ENCODE peak calls at places on chromosome 6, in seven cellular contexts. One of them, this sample, is unnamed.

GRCh38 chr6:75748743-75749538 is at the start of gene MYO6:
- DNase-seq in H9: peak; percentile 83
- DNase-seq in lower lobe of right lung: peak; percentile 88
- DNase-seq in heart right ventricle: peak; percentile 82
- DNase-seq in mammary epithelial cell: peak; percentile 68
- DNase-seq in upper lobe of right lung: peak; percentile 94
- DNase-seq in upper lobe of left lung: peak; percentile 78
- DNase-seq in this sample: peak; percentile 23

GRCh38 chr6:90896165-90896549 is 309.3 kb upstream of the MAP3K7 start:
- DNase-seq in H9: no peak
- DNase-seq in lower lobe of right lung: no peak
- DNase-seq in upper lobe of right lung: no peak
- DNase-seq in heart right ventricle: no peak
- DNase-seq in mammary epithelial cell: no peak
- DNase-seq in upper lobe of left lung: no peak
- DNase-seq in this sample: no peak

GRCh38 chr6:161133973-161134372 is 139.9 kb downstream of the AGPAT4 start:
- DNase-seq in heart right ventricle: no peak
- DNase-seq in lower lobe of right lung: no peak
- DNase-seq in H9: no peak
- DNase-seq in upper lobe of left lung: no peak
- DNase-seq in mammary epithelial cell: no peak
- DNase-seq in upper lobe of right lung: no peak
- DNase-seq in this sample: no peak

GRCh38 chr6:14972379-14973067 is 273.3 kb upstream of the JARID2 start:
- DNase-seq in upper lobe of left lung: no peak
- DNase-seq in mammary epithelial cell: no peak
- DNase-seq in heart right ventricle: no peak
- DNase-seq in lower lobe of right lung: no peak
- DNase-seq in H9: no peak
- DNase-seq in upper lobe of right lung: no peak
- DNase-seq in this sample: no peak

GRCh38 chr6:7642784-7643183 is 52.8 kb downstream of the SNRNP48 start:
- DNase-seq in heart right ventricle: no peak
- DNase-seq in upper lobe of left lung: no peak
- DNase-seq in mammary epithelial cell: no peak
- DNase-seq in H9: no peak
- DNase-seq in upper lobe of right lung: no peak
- DNase-seq in lower lobe of right lung: no peak
- DNase-seq in this sample: no peak

GRCh38 chr6:105318660-105319059 is 84.2 kb downstream of the PREP start:
- DNase-seq in H9: no peak
- DNase-seq in heart right ventricle: no peak
- DNase-seq in upper lobe of right lung: no peak
- DNase-seq in upper lobe of left lung: no peak
- DNase-seq in mammary epithelial cell: peak; percentile 85
- DNase-seq in lower lobe of right lung: no peak
- DNase-seq in this sample: no peak

GRCh38 chr6:46453221-46453620 is 38.0 kb downstream of the RCAN2 start:
- DNase-seq in mammary epithelial cell: peak; percentile 45
- DNase-seq in lower lobe of right lung: no peak
- DNase-seq in upper lobe of left lung: no peak
- DNase-seq in heart right ventricle: no peak
- DNase-seq in H9: no peak
- DNase-seq in upper lobe of right lung: no peak
- DNase-seq in this sample: no peak

GRCh38 chr6:87832025-87832825 is 130.2 kb upstream of the AKIRIN2 start:
- DNase-seq in upper lobe of left lung: no peak
- DNase-seq in mammary epithelial cell: peak; percentile 33
- DNase-seq in heart right ventricle: no peak
- DNase-seq in lower lobe of right lung: no peak
- DNase-seq in H9: no peak
- DNase-seq in upper lobe of right lung: no peak
- DNase-seq in this sample: no peak

GRCh38 chr6:115935361-115935760 is 125.3 kb downstream of the FRK start:
- DNase-seq in upper lobe of left lung: no peak
- DNase-seq in H9: no peak
- DNase-seq in heart right ventricle: no peak
- DNase-seq in upper lobe of right lung: no peak
- DNase-seq in lower lobe of right lung: no peak
- DNase-seq in mammary epithelial cell: no peak
- DNase-seq in this sample: no peak

GRCh38 chr6:98203170-98203806 is 631.1 kb upstream of the POU3F2 start:
- DNase-seq in heart right ventricle: no peak
- DNase-seq in upper lobe of left lung: no peak
- DNase-seq in mammary epithelial cell: peak; percentile 10
- DNase-seq in upper lobe of right lung: no peak
- DNase-seq in H9: no peak
- DNase-seq in lower lobe of right lung: no peak
- DNase-seq in this sample: no peak
- H3K27me3 ChIP-seq in heart right ventricle: no peaks in the 10 kb centered on the region
- H3K27me3 ChIP-seq in upper lobe of left lung: no peaks in the 10 kb centered on the region
- H3K27me3 ChIP-seq in mammary epithelial cell: no peaks in the 10 kb centered on the region
- H3K27me3 ChIP-seq in upper lobe of right lung: no peaks in the 10 kb centered on the region
- H3K27me3 ChIP-seq in H9: no peaks in the 10 kb centered on the region
- H3K27me3 ChIP-seq in lower lobe of right lung: no peaks in the 10 kb centered on the region
- H3K27me3 ChIP-seq in this sample: no peaks in the 10 kb centered on the region

DNA sequence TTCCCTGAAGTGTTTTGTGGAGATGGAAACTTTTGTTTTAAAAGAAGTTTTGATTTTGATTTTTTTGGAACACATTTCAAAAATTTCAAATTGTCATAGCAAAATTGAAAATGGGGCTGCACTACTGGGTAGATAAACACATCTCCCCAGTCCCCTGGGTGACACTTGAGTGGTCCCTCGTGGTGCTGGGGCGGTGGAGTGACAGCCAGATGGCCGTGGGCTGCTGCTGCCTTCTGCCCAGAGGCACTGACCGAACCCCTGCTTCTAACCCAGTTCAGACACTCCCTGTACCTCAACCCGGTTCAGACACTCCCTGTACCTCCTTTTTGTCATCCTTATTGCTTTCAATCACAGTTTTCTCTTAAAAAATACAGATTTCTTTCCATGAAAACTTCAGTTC is 69.9 kb upstream of the SYNJ2 start:
- DNase-seq in heart right ventricle: no peak
- DNase-seq in upper lobe of right lung: no peak
- DNase-seq in lower lobe of right lung: no peak
- DNase-seq in H9: no peak
- DNase-seq in upper lobe of left lung: no peak
- DNase-seq in mammary epithelial cell: no peak
- DNase-seq in this sample: no peak
- H3K27ac ChIP-seq in heart right ventricle: no peak overlapping the region
- H3K27ac ChIP-seq in upper lobe of right lung: no peak overlapping the region
- H3K27ac ChIP-seq in lower lobe of right lung: no peak overlapping the region
- H3K27ac ChIP-seq in H9: no peak overlapping the region
- H3K27ac ChIP-seq in upper lobe of left lung: no peak overlapping the region
- H3K27ac ChIP-seq in mammary epithelial cell: no peak overlapping the region
- H3K27ac ChIP-seq in this sample: peak overlapping the region; percentile 48

GRCh38 chr6:3913077-3913957 is 64.1 kb downstream of the FAM50B start:
- DNase-seq in upper lobe of left lung: peak; percentile 50
- DNase-seq in mammary epithelial cell: peak; percentile 96
- DNase-seq in upper lobe of right lung: no peak
- DNase-seq in heart right ventricle: no peak
- DNase-seq in H9: no peak
- DNase-seq in lower lobe of right lung: no peak
- DNase-seq in this sample: peak; percentile 91

GRCh38 chr6:3913958-3914337 is 64.8 kb downstream of the FAM50B start:
- DNase-seq in H9: no peak
- DNase-seq in heart right ventricle: no peak
- DNase-seq in upper lobe of right lung: no peak
- DNase-seq in mammary epithelial cell: peak; percentile 9
- DNase-seq in upper lobe of left lung: no peak
- DNase-seq in lower lobe of right lung: no peak
- DNase-seq in this sample: no peak

GRCh38 chr6:3911614-3912336 is 62.6 kb downstream of the FAM50B start:
- DNase-seq in H9: peak; percentile 9
- DNase-seq in lower lobe of right lung: no peak
- DNase-seq in heart right ventricle: peak; percentile 50
- DNase-seq in upper lobe of left lung: no peak
- DNase-seq in upper lobe of right lung: no peak
- DNase-seq in mammary epithelial cell: peak; percentile 77
- DNase-seq in this sample: peak; percentile 27

GRCh38 chr6:3911130-3911529 is 62.0 kb downstream of the FAM50B start:
- DNase-seq in upper lobe of left lung: no peak
- DNase-seq in mammary epithelial cell: no peak
- DNase-seq in upper lobe of right lung: no peak
- DNase-seq in heart right ventricle: no peak
- DNase-seq in lower lobe of right lung: no peak
- DNase-seq in H9: peak; percentile 9
- DNase-seq in this sample: no peak

DNA sequence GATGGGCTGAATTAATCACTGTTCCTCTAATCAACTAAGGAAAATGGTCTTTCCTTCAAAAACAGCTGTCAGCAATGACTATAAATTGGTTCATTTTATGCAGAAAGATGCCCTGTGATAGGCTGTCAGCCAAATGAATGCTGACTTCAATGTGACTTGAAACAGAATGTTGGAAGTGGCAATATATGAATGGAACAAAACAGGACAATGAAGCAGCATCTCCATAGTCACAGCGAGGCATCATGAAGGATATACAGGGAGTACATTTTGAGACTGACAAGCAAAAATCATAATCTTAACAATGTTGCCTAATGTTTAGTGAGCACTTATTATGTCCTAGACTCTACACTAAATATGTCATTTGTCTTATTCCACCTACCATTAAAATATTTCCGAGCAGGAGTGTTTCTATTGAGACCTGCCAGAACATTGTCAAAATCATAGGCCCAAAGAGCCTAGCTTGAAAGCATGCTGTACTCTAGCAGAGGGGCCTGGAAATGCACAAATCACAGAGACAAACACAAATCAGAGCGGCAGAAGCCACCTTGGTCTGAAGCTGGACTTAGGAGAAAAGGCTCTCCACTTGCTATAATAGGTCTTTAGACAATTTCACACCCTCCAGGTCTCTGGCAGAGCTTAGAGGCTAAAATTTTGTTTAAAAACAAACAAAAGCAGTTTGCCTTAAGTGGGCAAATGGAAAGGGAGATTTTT is 63.3 kb downstream of the FAM50B start:
- DNase-seq in upper lobe of left lung: no peak
- DNase-seq in H9: no peak
- DNase-seq in upper lobe of right lung: no peak
- DNase-seq in lower lobe of right lung: no peak
- DNase-seq in heart right ventricle: no peak
- DNase-seq in mammary epithelial cell: no peak
- DNase-seq in this sample: no peak
- TF ChIP-seq CTCF in upper lobe of left lung: no peak
- TF ChIP-seq CTCF in H9: no peak
- TF ChIP-seq CTCF in upper lobe of right lung: no peak
- TF ChIP-seq CTCF in lower lobe of right lung: no peak
- TF ChIP-seq CTCF in heart right ventricle: no peak
- TF ChIP-seq CTCF in mammary epithelial cell: no peak
- TF ChIP-seq CTCF in this sample: no peak

GRCh38 chr6:33004940-33005339 is 4.5 kb downstream of the HLA-DOA start:
- DNase-seq in H9: no peak
- DNase-seq in upper lobe of right lung: no peak
- DNase-seq in mammary epithelial cell: no peak
- DNase-seq in upper lobe of left lung: no peak
- DNase-seq in heart right ventricle: no peak
- DNase-seq in lower lobe of right lung: no peak
- DNase-seq in this sample: no peak
- H3K27me3 ChIP-seq in H9: no peaks in the 10 kb centered on the region
- H3K27me3 ChIP-seq in upper lobe of right lung: no peaks in the 10 kb centered on the region
- H3K27me3 ChIP-seq in mammary epithelial cell: no peaks in the 10 kb centered on the region
- H3K27me3 ChIP-seq in upper lobe of left lung: peaks cover 1% of the 10 kb centered on the region
- H3K27me3 ChIP-seq in heart right ventricle: peaks cover 36% of the 10 kb centered on the region
- H3K27me3 ChIP-seq in lower lobe of right lung: no peaks in the 10 kb centered on the region
- H3K27me3 ChIP-seq in this sample: no peaks in the 10 kb centered on the region